ENCODE peak calls at places on chromosomes 6 and 20, in ten cellular contexts. One of them, this sample, is unnamed.

GRCh38 chr6:80437186-80437585 is 330.7 kb downstream of the BCKDHB start:
- DNase-seq in uterus: no peak
- DNase-seq in omental fat pad: no peak
- DNase-seq in nephron progenitor cell: no peak
- DNase-seq in foreskin fibroblast: no peak
- DNase-seq in fibroblast of lung: no peak
- DNase-seq in NB4: no peak
- DNase-seq in epithelial cell of esophagus: no peak
- DNase-seq in body of pancreas: no peak
- DNase-seq in activated B cell treated with CpG ODN at 0.5 μM for 24 hours: no peak
- DNase-seq in this sample: no peak

GRCh38 chr6:87066449-87067288 is 28.2 kb downstream of the CGA start:
- DNase-seq in uterus: peak; percentile 25
- DNase-seq in omental fat pad: no peak
- DNase-seq in nephron progenitor cell: peak; percentile 48
- DNase-seq in foreskin fibroblast: peak; percentile 74
- DNase-seq in fibroblast of lung: peak; percentile 76
- DNase-seq in NB4: peak; percentile 75
- DNase-seq in epithelial cell of esophagus: peak; percentile 71
- DNase-seq in body of pancreas: peak; percentile 54
- DNase-seq in activated B cell treated with CpG ODN at 0.5 μM for 24 hours: no peak
- DNase-seq in this sample: peak; percentile 45

GRCh38 chr20:13839421-13840092 is 54.7 kb downstream of the NDUFAF5 start:
- DNase-seq in uterus: no peak
- DNase-seq in omental fat pad: no peak
- DNase-seq in nephron progenitor cell: no peak
- DNase-seq in foreskin fibroblast: peak; percentile 86
- DNase-seq in fibroblast of lung: peak; percentile 34
- DNase-seq in NB4: no peak
- DNase-seq in epithelial cell of esophagus: peak; percentile 16
- DNase-seq in body of pancreas: no peak
- DNase-seq in activated B cell treated with CpG ODN at 0.5 μM for 24 hours: no peak
- DNase-seq in this sample: no peak

GRCh38 chr6:52536424-52536916 is 40.4 kb downstream of the TRAM2 start:
- DNase-seq in uterus: no peak
- DNase-seq in omental fat pad: no peak
- DNase-seq in nephron progenitor cell: no peak
- DNase-seq in foreskin fibroblast: no peak
- DNase-seq in fibroblast of lung: no peak
- DNase-seq in NB4: no peak
- DNase-seq in epithelial cell of esophagus: no peak
- DNase-seq in body of pancreas: no peak
- DNase-seq in activated B cell treated with CpG ODN at 0.5 μM for 24 hours: no peak
- DNase-seq in this sample: no peak

GRCh38 chr20:38055294-38055693 is 21.7 kb downstream of the RPRD1B start:
- DNase-seq in uterus: no peak
- DNase-seq in omental fat pad: no peak
- DNase-seq in nephron progenitor cell: no peak
- DNase-seq in foreskin fibroblast: no peak
- DNase-seq in fibroblast of lung: no peak
- DNase-seq in NB4: no peak
- DNase-seq in epithelial cell of esophagus: no peak
- DNase-seq in body of pancreas: no peak
- DNase-seq in activated B cell treated with CpG ODN at 0.5 μM for 24 hours: no peak
- DNase-seq in this sample: no peak

GRCh38 chr6:145963216-145964068 is 716 bp downstream of the SHPRH start:
- DNase-seq in uterus: no peak
- DNase-seq in omental fat pad: peak; percentile 23
- DNase-seq in nephron progenitor cell: peak; percentile 80
- DNase-seq in foreskin fibroblast: peak; percentile 71
- DNase-seq in fibroblast of lung: peak; percentile 46
- DNase-seq in NB4: peak; percentile 76
- DNase-seq in epithelial cell of esophagus: peak; percentile 49
- DNase-seq in body of pancreas: peak; percentile 62
- DNase-seq in activated B cell treated with CpG ODN at 0.5 μM for 24 hours: peak; percentile 44
- DNase-seq in this sample: peak; percentile 66

GRCh38 chr20:58993332-58994248 is 12.5 kb downstream of the NELFCD start:
- DNase-seq in uterus: peak; percentile 7
- DNase-seq in omental fat pad: no peak
- DNase-seq in nephron progenitor cell: no peak
- DNase-seq in foreskin fibroblast: no peak
- DNase-seq in fibroblast of lung: no peak
- DNase-seq in NB4: no peak
- DNase-seq in epithelial cell of esophagus: no peak
- DNase-seq in body of pancreas: no peak
- DNase-seq in activated B cell treated with CpG ODN at 0.5 μM for 24 hours: no peak
- DNase-seq in this sample: no peak

GRCh38 chr20:13525225-13525940 is 113.3 kb downstream of the TASP1 start:
- DNase-seq in uterus: no peak
- DNase-seq in omental fat pad: no peak
- DNase-seq in nephron progenitor cell: no peak
- DNase-seq in foreskin fibroblast: peak; percentile 97
- DNase-seq in fibroblast of lung: peak; percentile 93
- DNase-seq in NB4: no peak
- DNase-seq in epithelial cell of esophagus: peak; percentile 96
- DNase-seq in body of pancreas: no peak
- DNase-seq in activated B cell treated with CpG ODN at 0.5 μM for 24 hours: no peak
- DNase-seq in this sample: no peak

GRCh38 chr6:84094050-84094435 is 60.5 kb downstream of the MRAP2 start:
- DNase-seq in uterus: no peak
- DNase-seq in omental fat pad: no peak
- DNase-seq in nephron progenitor cell: no peak
- DNase-seq in foreskin fibroblast: peak; percentile 61
- DNase-seq in fibroblast of lung: no peak
- DNase-seq in NB4: no peak
- DNase-seq in epithelial cell of esophagus: no peak
- DNase-seq in body of pancreas: no peak
- DNase-seq in activated B cell treated with CpG ODN at 0.5 μM for 24 hours: no peak
- DNase-seq in this sample: no peak

GRCh38 chr6:132132420-132132819 is 181.2 kb upstream of the CCN2 start:
- DNase-seq in uterus: no peak
- DNase-seq in omental fat pad: no peak
- DNase-seq in nephron progenitor cell: no peak
- DNase-seq in foreskin fibroblast: peak; percentile 30
- DNase-seq in fibroblast of lung: peak; percentile 54
- DNase-seq in NB4: no peak
- DNase-seq in epithelial cell of esophagus: no peak
- DNase-seq in body of pancreas: no peak
- DNase-seq in activated B cell treated with CpG ODN at 0.5 μM for 24 hours: no peak
- DNase-seq in this sample: no peak

GRCh38 chr6:21808551-21809181 is 215.1 kb downstream of the SOX4 start:
- DNase-seq in uterus: peak; percentile 47
- DNase-seq in omental fat pad: no peak
- DNase-seq in nephron progenitor cell: peak; percentile 13
- DNase-seq in foreskin fibroblast: peak; percentile 36
- DNase-seq in fibroblast of lung: peak; percentile 81
- DNase-seq in NB4: no peak
- DNase-seq in epithelial cell of esophagus: no peak
- DNase-seq in body of pancreas: peak; percentile 8
- DNase-seq in activated B cell treated with CpG ODN at 0.5 μM for 24 hours: no peak
- DNase-seq in this sample: no peak

GRCh38 chr6:7881765-7882500 is 28.7 kb downstream of the TXNDC5 start:
- DNase-seq in uterus: no peak
- DNase-seq in omental fat pad: no peak
- DNase-seq in nephron progenitor cell: no peak
- DNase-seq in foreskin fibroblast: no peak
- DNase-seq in fibroblast of lung: no peak
- DNase-seq in NB4: no peak
- DNase-seq in epithelial cell of esophagus: peak; percentile 62
- DNase-seq in body of pancreas: no peak
- DNase-seq in activated B cell treated with CpG ODN at 0.5 μM for 24 hours: no peak
- DNase-seq in this sample: no peak
- TF ChIP-seq CTCF in uterus: no peak
- TF ChIP-seq CTCF in omental fat pad: no peak
- TF ChIP-seq CTCF in nephron progenitor cell: no peak
- TF ChIP-seq CTCF in foreskin fibroblast: no peak
- TF ChIP-seq CTCF in fibroblast of lung: no peak
- TF ChIP-seq CTCF in NB4: no peak
- TF ChIP-seq CTCF in epithelial cell of esophagus: no peak
- TF ChIP-seq CTCF in body of pancreas: no peak
- TF ChIP-seq CTCF in activated B cell treated with CpG ODN at 0.5 μM for 24 hours: no peak
- TF ChIP-seq CTCF in this sample: no peak

DNA sequence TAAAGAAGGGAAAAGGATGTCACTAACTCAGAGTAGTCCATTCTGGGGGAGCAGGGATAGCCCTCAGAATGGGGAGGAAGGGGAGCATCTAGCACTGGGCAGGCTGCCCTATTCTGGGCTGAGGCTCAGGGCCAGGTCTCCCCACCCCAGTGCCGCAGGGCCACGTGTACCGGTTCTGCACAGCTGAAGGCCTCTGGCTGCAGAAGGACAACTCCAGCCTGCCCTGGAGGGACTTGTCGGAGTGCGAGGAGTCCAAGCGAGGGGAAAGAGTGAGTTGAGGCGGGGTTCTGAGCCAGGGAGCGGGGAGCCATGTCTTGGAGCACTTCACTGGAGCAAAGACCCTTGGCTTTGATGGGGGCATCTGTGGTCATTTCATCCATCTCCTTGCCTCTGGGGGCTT is 17.0 kb downstream of the GLP1R start:
- DNase-seq in uterus: no peak
- DNase-seq in omental fat pad: no peak
- DNase-seq in nephron progenitor cell: no peak
- DNase-seq in foreskin fibroblast: no peak
- DNase-seq in fibroblast of lung: no peak
- DNase-seq in NB4: no peak
- DNase-seq in epithelial cell of esophagus: no peak
- DNase-seq in body of pancreas: no peak
- DNase-seq in activated B cell treated with CpG ODN at 0.5 μM for 24 hours: no peak
- DNase-seq in this sample: no peak
- TF ChIP-seq CTCF in uterus: no peak
- TF ChIP-seq CTCF in omental fat pad: no peak
- TF ChIP-seq CTCF in nephron progenitor cell: no peak
- TF ChIP-seq CTCF in foreskin fibroblast: no peak
- TF ChIP-seq CTCF in fibroblast of lung: no peak
- TF ChIP-seq CTCF in NB4: no peak
- TF ChIP-seq CTCF in epithelial cell of esophagus: no peak
- TF ChIP-seq CTCF in body of pancreas: no peak
- TF ChIP-seq CTCF in activated B cell treated with CpG ODN at 0.5 μM for 24 hours: no peak
- TF ChIP-seq CTCF in this sample: no peak

GRCh38 chr6:160931378-160932343 is 59.9 kb upstream of the MAP3K4 start:
- DNase-seq in uterus: no peak
- DNase-seq in omental fat pad: no peak
- DNase-seq in nephron progenitor cell: no peak
- DNase-seq in foreskin fibroblast: peak; percentile 17
- DNase-seq in fibroblast of lung: no peak
- DNase-seq in NB4: peak; percentile 20
- DNase-seq in epithelial cell of esophagus: no peak
- DNase-seq in body of pancreas: no peak
- DNase-seq in activated B cell treated with CpG ODN at 0.5 μM for 24 hours: no peak
- DNase-seq in this sample: no peak

GRCh38 chr6:160927416-160927815 is 64.2 kb upstream of the MAP3K4 start:
- DNase-seq in uterus: no peak
- DNase-seq in omental fat pad: no peak
- DNase-seq in nephron progenitor cell: no peak
- DNase-seq in foreskin fibroblast: no peak
- DNase-seq in fibroblast of lung: no peak
- DNase-seq in NB4: no peak
- DNase-seq in epithelial cell of esophagus: peak; percentile 31
- DNase-seq in body of pancreas: no peak
- DNase-seq in activated B cell treated with CpG ODN at 0.5 μM for 24 hours: no peak
- DNase-seq in this sample: no peak

GRCh38 chr6:160929831-160930230 is 61.7 kb upstream of the MAP3K4 start:
- DNase-seq in uterus: no peak
- DNase-seq in omental fat pad: no peak
- DNase-seq in nephron progenitor cell: no peak
- DNase-seq in foreskin fibroblast: no peak
- DNase-seq in fibroblast of lung: no peak
- DNase-seq in NB4: no peak
- DNase-seq in epithelial cell of esophagus: no peak
- DNase-seq in body of pancreas: no peak
- DNase-seq in activated B cell treated with CpG ODN at 0.5 μM for 24 hours: no peak
- DNase-seq in this sample: no peak

GRCh38 chr6:160933256-160933655 is 58.3 kb upstream of the MAP3K4 start:
- DNase-seq in uterus: no peak
- DNase-seq in omental fat pad: no peak
- DNase-seq in nephron progenitor cell: peak; percentile 8
- DNase-seq in foreskin fibroblast: no peak
- DNase-seq in fibroblast of lung: no peak
- DNase-seq in NB4: no peak
- DNase-seq in epithelial cell of esophagus: no peak
- DNase-seq in body of pancreas: no peak
- DNase-seq in activated B cell treated with CpG ODN at 0.5 μM for 24 hours: no peak
- DNase-seq in this sample: peak; percentile 11

DNA sequence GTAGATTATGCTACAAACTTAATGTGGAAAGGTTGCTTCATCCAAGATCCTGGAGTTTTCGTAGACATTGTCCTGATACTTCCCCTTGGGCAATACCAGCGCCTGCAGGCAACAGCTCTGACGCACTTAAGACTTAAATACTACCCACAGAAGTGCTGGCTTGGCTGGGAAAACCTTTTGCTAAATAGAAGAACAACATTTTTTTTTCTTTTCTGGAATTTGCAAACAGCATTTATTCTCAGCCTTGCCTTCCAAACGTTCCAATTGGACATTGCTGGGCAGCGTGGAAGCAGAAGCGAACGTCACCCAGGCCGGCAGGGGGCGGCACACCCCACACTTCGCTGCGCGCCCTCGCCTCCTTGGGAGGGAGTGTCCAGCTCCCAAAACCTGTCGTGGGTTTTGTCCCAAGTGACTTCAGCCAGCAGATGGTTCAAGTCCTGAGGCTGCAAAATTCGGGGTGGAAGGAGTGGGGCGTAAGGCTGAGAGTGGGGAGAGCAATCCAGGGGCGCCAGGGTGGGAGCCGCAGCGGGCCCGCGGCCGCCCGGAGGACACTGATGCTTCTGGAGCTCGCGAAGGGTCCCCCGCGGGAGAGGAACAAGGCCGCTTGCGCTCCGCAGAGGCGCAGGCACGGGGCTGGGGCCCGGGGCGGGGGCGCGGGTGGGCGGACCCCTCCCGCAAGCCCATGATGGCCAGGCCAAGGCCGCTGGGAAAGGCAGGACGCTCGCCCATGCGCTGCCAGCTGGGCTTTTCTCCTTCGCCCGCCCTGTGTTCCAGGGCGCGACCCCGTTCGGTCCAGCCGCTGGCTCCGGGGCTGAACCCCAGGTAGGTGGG is 60.8 kb upstream of the MAP3K4 start:
- DNase-seq in uterus: peak; percentile 85
- DNase-seq in omental fat pad: peak; percentile 49
- DNase-seq in nephron progenitor cell: peak; percentile 89
- DNase-seq in foreskin fibroblast: peak; percentile 93
- DNase-seq in fibroblast of lung: peak; percentile 82
- DNase-seq in NB4: peak; percentile 63
- DNase-seq in epithelial cell of esophagus: peak; percentile 76
- DNase-seq in body of pancreas: peak; percentile 82
- DNase-seq in activated B cell treated with CpG ODN at 0.5 μM for 24 hours: peak; percentile 39
- DNase-seq in this sample: peak; percentile 86
- TF ChIP-seq CTCF in uterus: peak; percentile 90
- TF ChIP-seq CTCF in omental fat pad: no peak
- TF ChIP-seq CTCF in nephron progenitor cell: peak; percentile 87
- TF ChIP-seq CTCF in foreskin fibroblast: peak; percentile 67
- TF ChIP-seq CTCF in fibroblast of lung: peak; percentile 87
- TF ChIP-seq CTCF in NB4: peak; percentile 64
- TF ChIP-seq CTCF in epithelial cell of esophagus: peak; percentile 87
- TF ChIP-seq CTCF in body of pancreas: peak; percentile 86
- TF ChIP-seq CTCF in activated B cell treated with CpG ODN at 0.5 μM for 24 hours: no peak
- TF ChIP-seq CTCF in this sample: peak; percentile 85

DNA sequence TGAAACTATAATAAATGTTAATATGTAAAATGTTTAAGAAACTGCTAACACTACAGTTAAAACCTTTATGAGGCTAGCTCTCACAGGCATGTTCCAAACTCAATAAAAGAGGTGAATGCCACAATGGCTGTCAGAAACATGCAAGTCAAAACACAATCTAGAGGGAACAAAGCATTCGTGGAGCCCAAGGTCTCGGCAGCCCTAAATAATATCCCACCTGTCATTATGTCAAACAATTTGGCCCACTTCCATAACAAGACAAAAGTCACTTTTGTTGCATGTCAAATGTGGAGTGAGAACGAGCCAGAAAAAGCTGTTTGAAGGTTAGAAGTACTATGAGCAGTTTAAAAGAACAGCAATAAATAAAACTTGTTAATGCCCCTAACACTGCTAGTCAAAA is 181.9 kb downstream of the GMDS start:
- DNase-seq in uterus: no peak
- DNase-seq in omental fat pad: no peak
- DNase-seq in nephron progenitor cell: no peak
- DNase-seq in foreskin fibroblast: no peak
- DNase-seq in fibroblast of lung: no peak
- DNase-seq in NB4: no peak
- DNase-seq in epithelial cell of esophagus: no peak
- DNase-seq in body of pancreas: peak; percentile 14
- DNase-seq in activated B cell treated with CpG ODN at 0.5 μM for 24 hours: no peak
- DNase-seq in this sample: no peak
- TF ChIP-seq CTCF in uterus: no peak
- TF ChIP-seq CTCF in omental fat pad: no peak
- TF ChIP-seq CTCF in nephron progenitor cell: no peak
- TF ChIP-seq CTCF in foreskin fibroblast: no peak
- TF ChIP-seq CTCF in fibroblast of lung: no peak
- TF ChIP-seq CTCF in NB4: no peak
- TF ChIP-seq CTCF in epithelial cell of esophagus: no peak
- TF ChIP-seq CTCF in body of pancreas: no peak
- TF ChIP-seq CTCF in activated B cell treated with CpG ODN at 0.5 μM for 24 hours: no peak
- TF ChIP-seq CTCF in this sample: no peak

This sample was measured in endothelial cell.